ENCODE peak calls at places on chromosome 1, in eight cellular contexts. O is GDM1, I is myocyte, L is NCI-H1105, N is T-helper 2 cell, R is glutamatergic neuron, Y is AG04450, U is NCI-H460. P is an unnamed sample.

GRCh38 chr1:207869859-207870258 is 41.1 kb downstream of the CD34 start:
- DNase-seq in O (no peak), I (no peak), R (no peak), Y (no peak), U (no peak), L (no peak), N (no peak), P (no peak)

GRCh38 chr1:3080236-3080964 is 11.4 kb downstream of the PRDM16 start:
- DNase-seq in L (no peak), O (no peak), N (no peak), I (no peak), R (no peak), Y (no peak), U (no peak), P (no peak)

GRCh38 chr1:91997607-91998195 is 32.1 kb upstream of the EPHX4 start:
- DNase-seq in I (peak; percentile 54), O (no peak), L (peak; percentile 43), Y (peak; percentile 30), R (no peak), N (peak; percentile 71), U (peak; percentile 43), P (peak; percentile 10)

GRCh38 chr1:24996983-24997893 is 67.2 kb upstream of the RUNX3 start:
- DNase-seq in Y (no peak), N (no peak), O (peak; percentile 70), U (no peak), L (no peak), I (peak; percentile 36), R (peak; percentile 12), P (no peak)

GRCh38 chr1:201779351-201779880 is 49.5 kb upstream of the IPO9 start:
- DNase-seq in L (no peak), U (no peak), O (no peak), I (no peak), R (no peak), Y (no peak), N (no peak), P (no peak)

GRCh38 chr1:91012196-91012595 is 9.6 kb downstream of the ZNF644 start:
- DNase-seq in L (no peak), R (no peak), O (no peak), Y (no peak), U (no peak), I (no peak), N (no peak), P (no peak)

GRCh38 chr1:39410915-39411436 is 80.5 kb upstream of the BMP8A start:
- DNase-seq in O (no peak), L (peak; percentile 25), Y (peak; percentile 82), R (no peak), U (peak; percentile 64), N (peak; percentile 70), I (peak; percentile 92), P (no peak)

GRCh38 chr1:185786524-185786923 is 52.3 kb downstream of the HMCN1 start:
- DNase-seq in L (no peak), Y (no peak), O (no peak), N (no peak), I (no peak), U (no peak), R (no peak), P (no peak)

GRCh38 chr1:168301664-168302320 is 21.1 kb downstream of the TBX19 start:
- DNase-seq in I (no peak), L (no peak), O (no peak), N (no peak), U (no peak), Y (no peak), R (no peak), P (no peak)

GRCh38 chr1:92329356-92330129 is 30.7 kb downstream of the RPAP2 start:
- DNase-seq in Y (no peak), I (no peak), N (no peak), L (no peak), U (no peak), R (no peak), O (no peak), P (no peak)

GRCh38 chr1:50421768-50422674 is 1.2 kb downstream of the DMRTA2 start:
- DNase-seq in O (no peak), Y (no peak), I (no peak), L (no peak), R (no peak), U (no peak), N (no peak), P (no peak)

GRCh38 chr1:60234761-60235160 is 161.2 kb upstream of the C1orf87 start:
- DNase-seq in O (no peak), N (no peak), U (no peak), I (peak; percentile 26), Y (no peak), L (no peak), R (no peak), P (no peak)

GRCh38 chr1:27772071-27772470 is 948 bp upstream of the STX12 start:
- DNase-seq in L (no peak), Y (no peak), I (no peak), N (no peak), U (no peak), O (no peak), R (no peak), P (no peak)

GRCh38 chr1:31657972-31658510 is 13.4 kb upstream of the PEF1 start:
- DNase-seq in Y (no peak), L (no peak), O (no peak), N (no peak), R (no peak), I (no peak), U (no peak), P (no peak)

GRCh38 chr1:47030170-47030805 is 6.8 kb downstream of the CYP4X1 start:
- DNase-seq in U (no peak), Y (no peak), O (no peak), R (no peak), L (no peak), I (no peak), N (no peak), P (no peak)

GRCh38 chr1:171484760-171485374 is 463 bp upstream of the PRRC2C start:
- DNase-seq in L (no peak), N (no peak), O (no peak), I (no peak), R (no peak), Y (no peak), U (no peak), P (no peak)

GRCh38 chr1:151639466-151639865 is 27.6 kb downstream of the SNX27 start:
- DNase-seq in O (no peak), I (peak; percentile 52), Y (no peak), N (no peak), R (no peak), L (no peak), U (no peak), P (no peak)

GRCh38 chr1:31700468-31701136 is 3.2 kb downstream of the COL16A1 start:
- DNase-seq in Y (no peak), L (no peak), O (no peak), U (no peak), I (no peak), R (no peak), N (no peak), P (no peak)

GRCh38 chr1:56908619-56909340 is 54.2 kb downstream of the C8A start:
- DNase-seq in L (no peak), I (no peak), Y (no peak), U (no peak), O (no peak), N (no peak), R (no peak), P (no peak)

GRCh38 chr1:168202941-168203654 is 22.7 kb upstream of the SFT2D2 start:
- DNase-seq in O (no peak), Y (no peak), R (no peak), U (no peak), L (no peak), N (no peak), I (no peak), P (no peak)

GRCh38 chr1:85135456-85135798 is 65.4 kb downstream of the SYDE2 start:
- DNase-seq in I (no peak), L (peak; percentile 42), Y (no peak), R (no peak), O (no peak), N (no peak), U (no peak), P (peak; percentile 89)

GRCh38 chr1:204568576-204569206 is 52.5 kb downstream of the MDM4 start:
- DNase-seq in N (no peak), Y (no peak), R (no peak), I (no peak), L (no peak), U (no peak), O (no peak), P (no peak)

GRCh38 chr1:90709535-90709934 is 7.6 kb downstream of the BARHL2 start:
- DNase-seq in U (no peak), R (no peak), N (no peak), Y (no peak), O (no peak), L (no peak), I (no peak), P (no peak)